ENCODE peak calls at places on chromosome 9, in nine cellular contexts. One of them, this sample, is unnamed.
A peak's percentile ranks its signal among the peaks of the same experiment; 100 is the strongest.

GRCh38 chr9:37026085-37026935 is 7.8 kb downstream of the PAX5 start:
- DNase-seq in upper lobe of left lung: no peak
- DNase-seq in SHP77 treated with DMSO at 0.1 percent for 48 hours: no peak
- DNase-seq in GM23248: peak; percentile 31
- DNase-seq in IMR-90: no peak
- DNase-seq in WTC11: peak; percentile 64
- DNase-seq in tibial nerve: no peak
- DNase-seq in stimulated activated CD4-positive, alpha-beta T cell treated with anti-CD3 and anti-CD28 coated beads, Interleukin-15, amount 100 ng/mL, for 24 hours: no peak
- DNase-seq in aorta: no peak
- DNase-seq in this sample: no peak

GRCh38 chr9:101029300-101030021 is 934 bp downstream of the PLPPR1 start:
- DNase-seq in stimulated activated CD4-positive, alpha-beta T cell treated with anti-CD3 and anti-CD28 coated beads, Interleukin-15, amount 100 ng/mL, for 24 hours: no peak
- DNase-seq in WTC11: peak; percentile 28
- DNase-seq in tibial nerve: no peak
- DNase-seq in upper lobe of left lung: no peak
- DNase-seq in GM23248: no peak
- DNase-seq in SHP77 treated with DMSO at 0.1 percent for 48 hours: no peak
- DNase-seq in IMR-90: no peak
- DNase-seq in aorta: no peak
- DNase-seq in this sample: no peak

GRCh38 chr9:17962747-17963146 is 383.9 kb downstream of the SH3GL2 start:
- DNase-seq in upper lobe of left lung: no peak
- DNase-seq in SHP77 treated with DMSO at 0.1 percent for 48 hours: no peak
- DNase-seq in tibial nerve: peak; percentile 11
- DNase-seq in stimulated activated CD4-positive, alpha-beta T cell treated with anti-CD3 and anti-CD28 coated beads, Interleukin-15, amount 100 ng/mL, for 24 hours: no peak
- DNase-seq in WTC11: no peak
- DNase-seq in GM23248: peak; percentile 2
- DNase-seq in aorta: peak; percentile 42
- DNase-seq in IMR-90: no peak
- DNase-seq in this sample: no peak

GRCh38 chr9:76905661-76905983 is 292 bp downstream of the PRUNE2 start:
- DNase-seq in upper lobe of left lung: no peak
- DNase-seq in IMR-90: no peak
- DNase-seq in SHP77 treated with DMSO at 0.1 percent for 48 hours: no peak
- DNase-seq in WTC11: no peak
- DNase-seq in stimulated activated CD4-positive, alpha-beta T cell treated with anti-CD3 and anti-CD28 coated beads, Interleukin-15, amount 100 ng/mL, for 24 hours: no peak
- DNase-seq in tibial nerve: no peak
- DNase-seq in GM23248: peak; percentile 26
- DNase-seq in aorta: no peak
- DNase-seq in this sample: no peak

GRCh38 chr9:88952086-88952615 is 39.1 kb upstream of the S1PR3 start:
- DNase-seq in WTC11: no peak
- DNase-seq in aorta: no peak
- DNase-seq in upper lobe of left lung: no peak
- DNase-seq in IMR-90: no peak
- DNase-seq in SHP77 treated with DMSO at 0.1 percent for 48 hours: no peak
- DNase-seq in GM23248: peak; percentile 16
- DNase-seq in tibial nerve: no peak
- DNase-seq in stimulated activated CD4-positive, alpha-beta T cell treated with anti-CD3 and anti-CD28 coated beads, Interleukin-15, amount 100 ng/mL, for 24 hours: no peak
- DNase-seq in this sample: peak; percentile 58

GRCh38 chr9:134734270-134734669 is 92.7 kb downstream of the COL5A1 start:
- DNase-seq in stimulated activated CD4-positive, alpha-beta T cell treated with anti-CD3 and anti-CD28 coated beads, Interleukin-15, amount 100 ng/mL, for 24 hours: no peak
- DNase-seq in tibial nerve: peak; percentile 68
- DNase-seq in IMR-90: peak; percentile 62
- DNase-seq in upper lobe of left lung: no peak
- DNase-seq in WTC11: no peak
- DNase-seq in SHP77 treated with DMSO at 0.1 percent for 48 hours: no peak
- DNase-seq in aorta: peak; percentile 40
- DNase-seq in GM23248: peak; percentile 60
- DNase-seq in this sample: no peak

GRCh38 chr9:129006328-129007034 is 21.6 kb downstream of the SH3GLB2 start:
- DNase-seq in IMR-90: peak; percentile 65
- DNase-seq in stimulated activated CD4-positive, alpha-beta T cell treated with anti-CD3 and anti-CD28 coated beads, Interleukin-15, amount 100 ng/mL, for 24 hours: peak; percentile 64
- DNase-seq in SHP77 treated with DMSO at 0.1 percent for 48 hours: peak; percentile 10
- DNase-seq in aorta: peak; percentile 65
- DNase-seq in WTC11: peak; percentile 80
- DNase-seq in tibial nerve: peak; percentile 72
- DNase-seq in GM23248: peak; percentile 87
- DNase-seq in upper lobe of left lung: peak; percentile 63
- DNase-seq in this sample: peak; percentile 87

GRCh38 chr9:94743035-94743954 is 16.8 kb downstream of the AOPEP start:
- DNase-seq in IMR-90: peak; percentile 3
- DNase-seq in aorta: no peak
- DNase-seq in GM23248: no peak
- DNase-seq in tibial nerve: peak; percentile 41
- DNase-seq in SHP77 treated with DMSO at 0.1 percent for 48 hours: no peak
- DNase-seq in upper lobe of left lung: no peak
- DNase-seq in stimulated activated CD4-positive, alpha-beta T cell treated with anti-CD3 and anti-CD28 coated beads, Interleukin-15, amount 100 ng/mL, for 24 hours: no peak
- DNase-seq in WTC11: no peak
- DNase-seq in this sample: no peak

GRCh38 chr9:14870086-14870485 is 40.1 kb downstream of the FREM1 start:
- DNase-seq in WTC11: no peak
- DNase-seq in SHP77 treated with DMSO at 0.1 percent for 48 hours: no peak
- DNase-seq in upper lobe of left lung: no peak
- DNase-seq in aorta: no peak
- DNase-seq in GM23248: no peak
- DNase-seq in stimulated activated CD4-positive, alpha-beta T cell treated with anti-CD3 and anti-CD28 coated beads, Interleukin-15, amount 100 ng/mL, for 24 hours: no peak
- DNase-seq in tibial nerve: no peak
- DNase-seq in IMR-90: no peak
- DNase-seq in this sample: no peak

GRCh38 chr9:89359018-89359417 is 40.7 kb downstream of the SECISBP2 start:
- DNase-seq in tibial nerve: no peak
- DNase-seq in stimulated activated CD4-positive, alpha-beta T cell treated with anti-CD3 and anti-CD28 coated beads, Interleukin-15, amount 100 ng/mL, for 24 hours: no peak
- DNase-seq in WTC11: no peak
- DNase-seq in IMR-90: no peak
- DNase-seq in SHP77 treated with DMSO at 0.1 percent for 48 hours: no peak
- DNase-seq in upper lobe of left lung: peak; percentile 73
- DNase-seq in aorta: no peak
- DNase-seq in GM23248: no peak
- DNase-seq in this sample: peak; percentile 59

GRCh38 chr9:101601904-101602765 is 7.4 kb upstream of the PPP3R2 start:
- DNase-seq in SHP77 treated with DMSO at 0.1 percent for 48 hours: peak; percentile 40
- DNase-seq in GM23248: peak; percentile 68
- DNase-seq in tibial nerve: peak; percentile 24
- DNase-seq in upper lobe of left lung: no peak
- DNase-seq in WTC11: peak; percentile 22
- DNase-seq in IMR-90: peak; percentile 51
- DNase-seq in stimulated activated CD4-positive, alpha-beta T cell treated with anti-CD3 and anti-CD28 coated beads, Interleukin-15, amount 100 ng/mL, for 24 hours: no peak
- DNase-seq in aorta: no peak
- DNase-seq in this sample: peak; percentile 64

GRCh38 chr9:35731415-35732184 is 395 bp downstream of the TLN1 start:
- DNase-seq in upper lobe of left lung: no peak
- DNase-seq in stimulated activated CD4-positive, alpha-beta T cell treated with anti-CD3 and anti-CD28 coated beads, Interleukin-15, amount 100 ng/mL, for 24 hours: peak; percentile 47
- DNase-seq in WTC11: no peak
- DNase-seq in IMR-90: no peak
- DNase-seq in SHP77 treated with DMSO at 0.1 percent for 48 hours: no peak
- DNase-seq in GM23248: no peak
- DNase-seq in tibial nerve: peak; percentile 31
- DNase-seq in aorta: no peak
- DNase-seq in this sample: no peak

GRCh38 chr9:105311317-105311716 is 66.9 kb downstream of the SLC44A1 start:
- DNase-seq in WTC11: no peak
- DNase-seq in SHP77 treated with DMSO at 0.1 percent for 48 hours: no peak
- DNase-seq in tibial nerve: no peak
- DNase-seq in upper lobe of left lung: no peak
- DNase-seq in stimulated activated CD4-positive, alpha-beta T cell treated with anti-CD3 and anti-CD28 coated beads, Interleukin-15, amount 100 ng/mL, for 24 hours: no peak
- DNase-seq in aorta: no peak
- DNase-seq in GM23248: no peak
- DNase-seq in IMR-90: peak; percentile 50
- DNase-seq in this sample: no peak

GRCh38 chr9:962023-962422 is 14.4 kb upstream of the DMRT3 start:
- DNase-seq in GM23248: peak; percentile 62
- DNase-seq in aorta: no peak
- DNase-seq in WTC11: no peak
- DNase-seq in tibial nerve: no peak
- DNase-seq in upper lobe of left lung: no peak
- DNase-seq in IMR-90: peak; percentile 36
- DNase-seq in SHP77 treated with DMSO at 0.1 percent for 48 hours: no peak
- DNase-seq in stimulated activated CD4-positive, alpha-beta T cell treated with anti-CD3 and anti-CD28 coated beads, Interleukin-15, amount 100 ng/mL, for 24 hours: no peak
- DNase-seq in this sample: no peak

GRCh38 chr9:133876144-133876543 is 116.0 kb downstream of the VAV2 start:
- DNase-seq in tibial nerve: no peak
- DNase-seq in stimulated activated CD4-positive, alpha-beta T cell treated with anti-CD3 and anti-CD28 coated beads, Interleukin-15, amount 100 ng/mL, for 24 hours: no peak
- DNase-seq in IMR-90: no peak
- DNase-seq in upper lobe of left lung: no peak
- DNase-seq in SHP77 treated with DMSO at 0.1 percent for 48 hours: no peak
- DNase-seq in WTC11: peak; percentile 90
- DNase-seq in aorta: no peak
- DNase-seq in GM23248: no peak
- DNase-seq in this sample: no peak